ENCODE peak calls at places on chromosomes 16 and 17, in seven cellular contexts. A is H1, L is IMR-90, W is H9, R is trophoblast cell, I is mesenchymal stem cell, N is neuronal stem cell. B is an unnamed sample.

GRCh38 chr17:58412910-58413630 is 4.3 kb downstream of the RNF43 start:
- DNase-seq in A (no peak), L (peak), W (no peak), R (peak), I (peak), N (no peak), B (no peak)

GRCh38 chr17:34721326-34721725 is 141.9 kb downstream of the TMEM132E start:
- DNase-seq in A (no peak), L (no peak), W (no peak), R (no peak), I (no peak), N (no peak), B (no peak)

GRCh38 chr16:82152641-82153094 is 17.4 kb downstream of the MPHOSPH6 start:
- DNase-seq in A (no peak), L (peak), W (no peak), R (no peak), I (peak), N (no peak), B (peak)

GRCh38 chr16:10616395-10616743 is 36.0 kb upstream of the EMP2 start:
- DNase-seq in A (no peak), L (no peak), W (no peak), R (no peak), I (no peak), N (no peak), B (no peak)

GRCh38 chr17:39663340-39663687 is 1.8 kb upstream of the TCAP start:
- DNase-seq in A (no peak), L (no peak), W (no peak), R (no peak), I (no peak), N (no peak), B (peak)

GRCh38 chr17:78873519-78874340 is 29.3 kb downstream of the CEP295NL start:
- DNase-seq in A (no peak), L (peak), W (no peak), R (no peak), I (no peak), N (no peak), B (no peak)

GRCh38 chr16:11613381-11614303 is 26.9 kb upstream of the LITAF start:
- DNase-seq in A (no peak), L (no peak), W (no peak), R (peak), I (peak), N (no peak), B (no peak)

GRCh38 chr16:149024-149675 is 3.3 kb upstream of the HBZ start:
- DNase-seq in A (no peak), L (peak), W (no peak), R (peak), I (peak), N (no peak), B (no peak)

GRCh38 chr16:50303605-50304466 is 37.5 kb downstream of the ADCY7 start:
- DNase-seq in A (peak), L (peak), W (peak), R (no peak), I (peak), N (no peak), B (no peak)

GRCh38 chr17:73595068-73595865 is 49.0 kb downstream of the SDK2 start:
- DNase-seq in A (peak), L (no peak), W (peak), R (no peak), I (peak), N (no peak), B (peak)

DNA sequence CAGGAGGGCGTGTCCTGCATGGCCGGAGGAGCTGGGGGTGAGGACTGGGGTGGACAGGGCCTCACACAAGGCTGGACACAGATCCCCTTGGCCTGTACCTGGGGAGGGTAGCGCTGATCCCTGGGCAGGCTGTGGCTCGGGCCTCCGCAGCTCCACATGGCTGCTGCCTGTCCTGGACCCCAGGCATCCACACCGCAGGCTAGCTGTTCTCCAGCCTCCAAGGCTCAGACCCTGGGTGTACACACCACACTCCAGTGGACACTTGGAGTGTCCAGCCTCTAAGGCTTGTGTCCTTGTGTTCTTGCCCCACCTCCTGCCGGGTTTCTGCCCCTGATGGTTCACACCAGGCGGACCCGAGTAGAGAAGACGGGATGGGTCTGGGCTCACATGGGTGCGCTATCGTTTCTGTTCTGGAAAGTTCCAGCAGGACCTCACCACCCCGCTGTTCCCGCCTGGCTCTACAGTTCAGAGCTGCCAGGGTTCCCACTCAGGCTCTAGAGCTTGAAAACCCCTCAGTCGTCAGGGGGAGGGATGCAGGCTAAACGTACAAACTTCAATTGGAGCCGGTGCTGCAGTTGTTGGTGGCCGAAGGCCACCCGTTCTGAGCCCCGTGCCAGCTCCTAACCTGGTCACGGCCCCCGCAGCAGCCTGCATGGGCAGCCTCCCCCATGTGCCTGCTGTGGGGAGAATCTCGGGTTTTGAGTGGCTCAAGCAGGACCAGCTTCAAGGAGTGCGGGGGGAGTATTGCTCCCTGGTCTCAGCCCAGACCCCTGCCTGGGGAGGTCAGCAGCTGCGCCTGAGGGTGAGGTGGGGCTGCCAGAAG is 6.6 kb upstream of the FN3KRP start:
- DNase-seq in A (no peak), L (no peak), W (no peak), R (no peak), I (no peak), N (no peak), B (no peak)
- H2AK5ac ChIP-seq in A (peak), L (no peak), W (no peak), R (no peak), I (no peak), N (peak), B (no peak)

GRCh38 chr17:61601297-61601696 is 10.3 kb upstream of the NACA2 start:
- DNase-seq in A (no peak), L (no peak), W (no peak), R (no peak), I (no peak), N (no peak), B (no peak)

GRCh38 chr17:61600621-61601020 is 9.6 kb upstream of the NACA2 start:
- DNase-seq in A (no peak), L (no peak), W (no peak), R (no peak), I (no peak), N (no peak), B (no peak)

GRCh38 chr17:61611323-61611722 is 20.3 kb upstream of the NACA2 start:
- DNase-seq in A (no peak), L (no peak), W (no peak), R (no peak), I (no peak), N (no peak), B (no peak)

GRCh38 chr17:61605692-61606091 is 14.7 kb upstream of the NACA2 start:
- DNase-seq in A (no peak), L (no peak), W (no peak), R (no peak), I (no peak), N (no peak), B (no peak)
- H3K23ac ChIP-seq in A (no peak), L (no peak), W (no peak), R (no peak), I (no peak), N (no peak), B (no peak)

GRCh38 chr17:62792122-62792800 is 15.9 kb downstream of the MARCHF10 start:
- DNase-seq in A (no peak), L (peak), W (no peak), R (peak), I (peak), N (no peak), B (no peak)
- H3K4me2 ChIP-seq in A (no peak), L (peak), W (no peak), R (no peak), I (peak), N (no peak), B (no peak)

DNA sequence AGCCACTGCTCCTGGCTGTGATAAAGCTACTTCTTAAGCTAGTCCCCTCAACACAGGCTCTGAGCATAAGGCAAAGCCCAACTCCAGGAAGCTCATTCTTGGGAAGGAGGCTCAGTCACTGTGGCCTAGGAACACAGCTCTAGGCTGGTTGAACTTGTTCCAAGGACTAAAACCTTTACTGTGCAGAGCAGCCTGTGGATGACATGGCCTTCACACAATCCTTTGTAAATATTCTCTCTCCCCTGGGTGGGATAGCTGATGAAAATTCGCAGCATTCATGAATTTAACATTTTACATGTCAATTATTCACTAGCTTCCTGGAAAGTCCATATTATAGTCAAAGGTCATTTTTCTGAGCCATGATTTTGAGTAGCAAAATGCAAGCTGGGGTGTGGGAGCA is 28.9 kb downstream of the BEAN1 start:
- DNase-seq in A (no peak), L (no peak), W (no peak), R (no peak), I (no peak), N (no peak), B (no peak)
- H2AK5ac ChIP-seq in A (no peak), L (no peak), W (no peak), R (no peak), I (no peak), N (no peak), B (no peak)

GRCh38 chr17:71664867-71665266 is 456.0 kb upstream of the SOX9 start:
- DNase-seq in A (no peak), L (no peak), W (no peak), R (no peak), I (no peak), N (no peak), B (no peak)
- H3K23ac ChIP-seq in A (no peak), L (no peak), W (no peak), R (no peak), I (no peak), N (no peak), B (no peak)

GRCh38 chr16:30076276-30076791 is 540 bp downstream of the PPP4C start:
- DNase-seq in A (no peak), L (no peak), W (no peak), R (peak), I (no peak), N (no peak), B (no peak)
- H3K4me2 ChIP-seq in A (peak), L (peak), W (peak), R (peak), I (peak), N (peak), B (peak)